ENCODE peak calls at places on chromosome 5, in six cellular contexts. M is PC-9, X is pancreas, F is HCT116, H is endothelial cell of umbilical vein, E is fibroblast of lung. G is an unnamed sample.
A peak's percentile ranks its signal among the peaks of the same experiment; 100 is the strongest.

GRCh38 chr5:172403191-172403794 is 51.0 kb downstream of the SH3PXD2B start:
- DNase-seq in M (no peak), X (no peak), F (no peak), H (peak; percentile 45), E (peak; percentile 83), G (no peak)

GRCh38 chr5:14628346-14628745 is 36.2 kb upstream of the OTULIN start:
- DNase-seq in M (peak; percentile 65), X (no peak), F (no peak), H (peak; percentile 48), E (peak; percentile 53), G (peak; percentile 24)

GRCh38 chr5:84287964-84288363 is 96.7 kb downstream of the EDIL3 start:
- DNase-seq in M (peak; percentile 43), X (no peak), F (peak; percentile 6), H (peak; percentile 38), E (peak; percentile 97), G (peak; percentile 84)

GRCh38 chr5:53482717-53483638 is 2.5 kb downstream of the FST start:
- DNase-seq in M (no peak), X (peak; percentile 28), F (no peak), H (peak; percentile 34), E (peak; percentile 36), G (no peak)

GRCh38 chr5:149002761-149003689 is 59.8 kb downstream of the SH3TC2 start:
- DNase-seq in M (peak; percentile 27), X (no peak), F (no peak), H (peak; percentile 34), E (peak; percentile 66), G (peak; percentile 77)

GRCh38 chr5:72330712-72331111 is 10.5 kb downstream of the PTCD2 start:
- DNase-seq in M (no peak), X (no peak), F (no peak), H (no peak), E (no peak), G (no peak)

GRCh38 chr5:39520232-39520572 is 95.4 kb upstream of the DAB2 start:
- DNase-seq in M (no peak), X (no peak), F (no peak), H (peak; percentile 95), E (peak; percentile 92), G (no peak)

GRCh38 chr5:130616161-130616560 is 548.9 kb downstream of the HINT1 start:
- DNase-seq in M (no peak), X (no peak), F (no peak), H (no peak), E (peak; percentile 2), G (no peak)

GRCh38 chr5:14167211-14167845 is 24.2 kb downstream of the TRIO start:
- DNase-seq in M (no peak), X (no peak), F (no peak), H (no peak), E (peak; percentile 79), G (no peak)

GRCh38 chr5:38556599-38557308 is at the start of gene LIFR:
- DNase-seq in M (peak; percentile 95), X (peak; percentile 89), F (peak; percentile 19), H (peak; percentile 80), E (peak; percentile 84), G (peak; percentile 50)

GRCh38 chr5:65037845-65038815 is 269.4 kb downstream of the CWC27 start:
- DNase-seq in M (no peak), X (no peak), F (peak; percentile 65), H (peak; percentile 48), E (no peak), G (no peak)
- TF ChIP-seq CTCF in M (no peak), X (no peak), F (peak; percentile 78), H (no peak), E (no peak), G (peak; percentile 53)

DNA sequence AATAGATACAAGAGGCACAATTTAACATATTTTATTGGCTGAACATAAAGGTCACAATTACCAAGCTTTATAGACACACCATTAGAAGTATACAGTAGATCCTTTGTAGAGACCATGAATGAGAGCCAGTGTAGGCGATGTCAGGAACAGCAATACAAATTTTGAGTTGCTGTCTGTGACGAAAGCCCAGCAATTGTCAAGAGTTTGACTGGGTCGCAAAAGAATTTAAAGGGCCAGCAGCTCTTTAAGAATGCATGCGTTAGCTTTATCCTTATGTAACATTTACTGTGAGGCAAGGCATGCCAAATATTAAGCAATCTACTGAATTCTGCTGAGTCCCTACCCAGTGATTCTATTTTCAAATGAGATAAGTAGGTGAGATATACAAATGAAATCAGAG is 236.9 kb downstream of the ARRDC3 start:
- DNase-seq in M (no peak), X (no peak), F (no peak), H (no peak), E (no peak), G (no peak)
- H3K27ac ChIP-seq in M (no peak overlapping the region), X (no peak overlapping the region), F (no peak overlapping the region), H (no peak overlapping the region), E (no peak overlapping the region), G (no peak overlapping the region)

GRCh38 chr5:73619606-73620334 is 6.2 kb upstream of the ARHGEF28 start:
- DNase-seq in M (no peak), X (no peak), F (no peak), H (no peak), E (no peak), G (no peak)
- TF ChIP-seq CTCF in M (no peak), X (no peak), F (no peak), H (no peak), E (no peak), G (no peak)

GRCh38 chr5:173711466-173711865 is 95.0 kb upstream of the BOD1 start:
- DNase-seq in M (no peak), X (no peak), F (no peak), H (no peak), E (no peak), G (no peak)
- H3K27ac ChIP-seq in M (no peak overlapping the region), X (no peak overlapping the region), F (no peak overlapping the region), H (no peak overlapping the region), E (no peak overlapping the region), G (no peak overlapping the region)

DNA sequence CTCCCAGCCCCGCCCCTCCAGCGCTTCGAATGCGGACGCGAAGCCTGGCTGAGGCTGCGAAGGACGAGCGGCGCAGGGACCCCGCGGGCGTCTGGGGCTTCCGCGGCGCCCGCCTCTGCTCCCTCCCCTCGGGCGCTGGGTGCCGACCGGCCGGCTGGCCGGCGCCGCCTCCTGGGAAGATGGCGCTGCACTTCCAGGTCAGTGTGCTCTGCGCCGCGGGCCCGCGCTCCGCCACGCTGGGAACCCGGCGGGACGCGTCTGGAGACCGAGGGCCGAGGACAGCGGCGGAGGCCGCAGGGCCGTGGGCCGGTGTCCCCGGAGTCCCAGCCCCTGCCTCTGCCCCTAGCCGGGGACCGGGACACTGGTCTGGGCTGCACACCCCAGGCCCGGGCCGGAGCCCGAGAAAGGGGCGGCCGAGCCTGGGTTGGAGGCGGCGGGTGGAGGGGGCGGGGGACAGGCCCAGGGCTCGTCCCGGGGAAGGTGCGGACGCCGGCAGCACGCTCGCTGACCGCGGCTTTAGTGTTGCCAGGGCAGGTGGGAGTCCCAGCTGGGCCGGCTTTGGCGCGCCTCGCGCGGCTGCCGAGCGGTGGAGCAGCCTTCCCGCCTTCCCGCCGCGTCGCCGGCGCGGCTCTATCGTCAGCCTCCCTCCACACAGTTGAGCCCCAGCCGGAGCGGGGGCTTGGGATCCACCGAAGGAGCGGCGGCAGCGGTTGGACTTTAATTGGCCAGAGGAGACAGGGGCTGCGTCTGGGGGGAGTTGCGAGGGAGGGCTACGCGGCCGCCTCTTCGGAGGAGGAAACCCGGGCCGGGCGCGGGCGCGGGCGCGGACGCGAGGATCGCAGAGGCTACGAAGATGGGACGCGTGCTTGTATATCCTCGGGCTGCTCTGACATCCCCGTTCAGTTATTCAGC is at the start of gene RANBP17:
- DNase-seq in M (peak; percentile 80), X (peak; percentile 83), F (peak; percentile 53), H (peak; percentile 66), E (peak; percentile 73), G (peak; percentile 39)
- TF ChIP-seq CTCF in M (no peak), X (no peak), F (no peak), H (no peak), E (no peak), G (peak; percentile 18)

GRCh38 chr5:132460835-132461230 is 29.7 kb downstream of the IRF1 start:
- DNase-seq in M (no peak), X (no peak), F (no peak), H (no peak), E (no peak), G (no peak)
- H3K27ac ChIP-seq in M (no peak overlapping the region), X (no peak overlapping the region), F (no peak overlapping the region), H (no peak overlapping the region), E (no peak overlapping the region), G (no peak overlapping the region)

DNA sequence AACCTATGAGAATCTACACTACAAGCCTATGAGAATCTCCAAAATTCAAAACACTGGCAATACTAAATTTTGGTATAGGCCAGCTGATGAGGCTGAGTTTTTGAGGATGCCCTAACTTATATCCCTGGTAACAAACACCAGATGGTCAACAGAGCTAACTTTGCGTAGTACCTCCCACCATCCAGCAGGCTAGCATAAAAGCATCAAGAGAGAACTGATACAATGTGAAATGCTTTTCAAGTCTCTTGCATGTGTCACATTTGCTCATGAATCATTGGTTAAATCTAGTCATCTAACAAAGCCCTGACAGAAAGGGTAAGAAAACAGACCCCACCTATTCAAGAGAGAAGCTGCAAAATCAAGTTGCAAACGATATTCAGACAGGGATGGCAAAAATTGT is 1609.7 kb upstream of the CDH9 start:
- DNase-seq in M (no peak), X (no peak), F (no peak), H (no peak), E (peak; percentile 35), G (peak; percentile 5)
- TF ChIP-seq CTCF in M (no peak), X (no peak), F (no peak), H (no peak), E (no peak), G (peak; percentile 14)

DNA sequence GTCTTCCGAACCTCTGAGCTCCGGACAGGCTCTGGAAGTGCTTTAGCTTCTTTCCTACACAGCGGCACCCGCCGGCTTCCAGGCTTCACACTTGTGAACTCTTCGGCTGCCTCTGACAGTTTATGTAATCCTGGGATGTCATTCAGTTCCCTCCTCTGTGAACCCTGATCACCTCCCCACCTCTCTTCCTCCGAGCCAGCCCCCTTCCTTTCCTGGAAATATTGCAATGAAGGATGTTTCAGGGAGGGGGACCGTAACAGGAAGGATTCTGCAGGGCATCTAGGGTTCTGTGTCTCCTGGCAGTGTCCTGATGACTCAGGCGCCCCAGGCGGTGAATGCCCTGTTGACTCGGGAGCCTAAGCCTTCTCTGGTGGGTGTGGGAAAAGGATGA is at the start of gene CD14:
- DNase-seq in M (peak; percentile 62), X (no peak), F (no peak), H (no peak), E (no peak), G (peak; percentile 48)
- H3K27ac ChIP-seq in M (no peak within 1 kb of the TSS), X (peak within 1 kb of the TSS; percentile 68), F (no peak within 1 kb of the TSS), H (no peak within 1 kb of the TSS), E (no peak within 1 kb of the TSS), G (no peak within 1 kb of the TSS)

GRCh38 chr5:20469390-20469789 is 481.4 kb upstream of the CDH18 start:
- DNase-seq in M (no peak), X (no peak), F (no peak), H (no peak), E (no peak), G (no peak)
- TF ChIP-seq CTCF in M (no peak), X (no peak), F (no peak), H (no peak), E (no peak), G (peak; percentile 16)

G was measured in foreskin keratinocyte.